ENCODE peak calls at places on chromosomes 12 and 14, in eight cellular contexts. H, A, R, F, N, Q, U and P are unnamed samples.

GRCh38 chr14:99430491-99430890 is 50.2 kb downstream of the SETD3 start:
- DNase-seq in H (no peak), A (no peak), R (no peak), F (no peak), N (peak; percentile 13), Q (no peak), U (no peak), P (no peak)

GRCh38 chr14:51369814-51370213 is 129.8 kb downstream of the TMX1 start:
- DNase-seq in H (no peak), A (peak; percentile 30), R (no peak), F (no peak), N (peak; percentile 21), Q (no peak), U (no peak), P (no peak)

GRCh38 chr12:47781479-47782371 is 8.7 kb downstream of the SLC48A1 start:
- DNase-seq in H (no peak), A (no peak), R (no peak), F (no peak), N (no peak), Q (no peak), U (peak; percentile 68), P (no peak)

GRCh38 chr12:9701380-9702154 is 31.3 kb downstream of the CLECL1 start:
- DNase-seq in H (no peak), A (no peak), R (no peak), F (no peak), N (no peak), Q (no peak), U (no peak), P (no peak)

GRCh38 chr14:28707814-28708213 is 58.8 kb upstream of the FOXG1 start:
- DNase-seq in H (no peak), A (peak; percentile 89), R (no peak), F (no peak), N (no peak), Q (no peak), U (no peak), P (peak; percentile 6)

GRCh38 chr12:71208053-71208685 is 50.4 kb upstream of the TSPAN8 start:
- DNase-seq in H (no peak), A (peak; percentile 28), R (no peak), F (no peak), N (no peak), Q (no peak), U (no peak), P (no peak)

GRCh38 chr14:94009767-94010166 is 12.7 kb downstream of the CCDC197 start:
- DNase-seq in H (no peak), A (peak; percentile 55), R (no peak), F (peak; percentile 22), N (no peak), Q (peak; percentile 43), U (no peak), P (peak; percentile 31)

GRCh38 chr12:45731376-45731775 is 1.9 kb downstream of the ARID2 start:
- DNase-seq in H (no peak), A (no peak), R (no peak), F (no peak), N (no peak), Q (no peak), U (no peak), P (no peak)

GRCh38 chr12:53712059-53712643 is 15.1 kb downstream of the CALCOCO1 start:
- DNase-seq in H (no peak), A (no peak), R (no peak), F (no peak), N (no peak), Q (no peak), U (no peak), P (no peak)

GRCh38 chr12:52442600-52443061 is 8.5 kb upstream of the KRT75 start:
- DNase-seq in H (no peak), A (peak; percentile 97), R (no peak), F (peak; percentile 26), N (no peak), Q (peak; percentile 20), U (no peak), P (peak; percentile 87)

GRCh38 chr12:110371408-110372055 is 32.0 kb downstream of the ANAPC7 start:
- DNase-seq in H (no peak), A (no peak), R (no peak), F (no peak), N (no peak), Q (no peak), U (peak; percentile 95), P (no peak)

DNA sequence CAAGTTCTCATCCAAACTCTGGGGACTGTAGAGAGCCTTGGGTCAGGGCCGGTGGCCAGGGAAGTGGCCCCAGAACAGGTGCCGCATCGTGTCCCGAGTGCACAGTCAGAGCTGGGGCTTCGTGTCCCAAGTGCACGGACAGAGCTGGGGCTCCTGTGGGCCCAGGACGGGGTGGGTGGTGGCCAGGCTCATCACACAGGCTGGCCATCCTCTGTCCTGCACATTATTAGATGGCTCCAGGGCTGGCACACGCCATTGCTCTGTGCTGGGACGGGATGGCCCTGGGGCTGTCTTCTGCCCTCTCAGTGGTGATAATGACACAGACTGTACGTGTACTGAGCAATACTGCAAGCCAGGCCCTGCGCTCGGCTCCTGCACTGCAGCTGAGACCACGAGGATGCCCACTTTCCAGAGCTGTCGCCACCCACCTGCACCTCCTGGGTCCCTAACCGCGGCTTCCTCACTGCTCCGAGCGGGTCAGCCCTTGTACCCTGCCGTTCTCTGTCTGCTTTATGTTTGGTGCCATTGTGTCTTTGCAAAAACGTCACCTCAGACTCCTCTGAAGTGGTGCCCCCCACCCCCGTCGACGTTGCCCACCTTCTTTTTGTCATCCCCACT is 1.9 kb downstream of the FBRSL1 start:
- DNase-seq in H (no peak), A (no peak), R (no peak), F (no peak), N (no peak), Q (no peak), U (no peak), P (no peak)
- H3K4me3 ChIP-seq in H (peak overlapping the region; percentile 79), A (peak overlapping the region; percentile 63), R (peak overlapping the region; percentile 86), F (peak overlapping the region; percentile 69), N (no peak overlapping the region), Q (peak overlapping the region; percentile 70), U (peak overlapping the region; percentile 81), P (peak overlapping the region; percentile 68)

DNA sequence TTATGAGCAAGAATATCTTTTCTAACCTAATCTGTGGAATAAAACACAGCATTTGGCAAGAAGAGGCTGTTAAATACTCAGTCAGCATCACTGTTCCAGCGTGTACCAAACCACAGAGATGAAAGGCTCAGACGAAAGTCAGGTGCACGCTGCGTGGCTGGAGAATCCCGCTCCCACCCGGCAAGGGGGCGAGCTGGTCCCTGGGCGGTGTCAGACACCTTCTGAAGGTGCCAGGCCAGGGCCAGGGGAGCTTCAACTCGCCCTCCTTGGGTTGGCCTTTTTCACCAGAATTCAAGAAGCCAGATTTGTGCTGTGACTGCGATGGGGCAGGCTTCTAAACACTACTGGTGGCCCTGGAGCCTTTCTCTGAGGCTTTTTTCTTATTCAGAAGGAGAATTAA is 73.1 kb downstream of the WDR20 start:
- DNase-seq in H (no peak), A (no peak), R (no peak), F (no peak), N (no peak), Q (no peak), U (no peak), P (no peak)
- TF ChIP-seq CTCF in H (no peak), A (no peak), R (no peak), F (no peak), N (no peak), Q (no peak), U (no peak), P (no peak)

DNA sequence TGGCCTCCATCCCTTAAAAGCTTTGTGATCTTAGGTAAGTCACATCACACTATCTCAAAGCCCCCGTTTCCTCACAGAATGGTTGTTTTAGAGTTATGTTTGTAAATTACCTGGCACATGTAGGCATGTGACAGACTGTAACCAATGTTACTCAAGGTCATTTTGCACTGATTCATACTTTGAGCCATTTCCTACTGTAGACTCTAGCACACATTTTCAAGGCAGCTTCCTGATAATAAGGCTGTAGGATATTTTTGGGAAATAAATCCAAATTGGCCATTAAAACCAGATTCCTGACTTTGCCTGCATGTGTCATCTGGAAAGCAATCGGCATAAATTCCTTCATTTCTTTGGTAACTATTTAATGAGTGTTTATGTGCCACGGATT is 2.2 kb upstream of the RAB35 start:
- DNase-seq in H (no peak), A (peak; percentile 46), R (no peak), F (peak; percentile 32), N (peak; percentile 67), Q (no peak), U (no peak), P (peak; percentile 89)
- H3K4me3 ChIP-seq in H (no peak overlapping the region), A (peak overlapping the region; percentile 89), R (peak overlapping the region; percentile 94), F (peak overlapping the region; percentile 83), N (no peak overlapping the region), Q (peak overlapping the region; percentile 92), U (peak overlapping the region; percentile 87), P (peak overlapping the region; percentile 93)

GRCh38 chr12:116276433-116277216 is 868 bp downstream of the MED13L start:
- DNase-seq in H (peak; percentile 72), A (peak; percentile 58), R (peak; percentile 76), F (peak; percentile 75), N (peak; percentile 67), Q (no peak), U (peak; percentile 81), P (peak; percentile 66)
- TF ChIP-seq CTCF in H (no peak), A (no peak), R (no peak), F (peak; percentile 18), N (no peak), Q (peak; percentile 29), U (no peak), P (peak; percentile 37)

GRCh38 chr14:77612011-77612620 is 4.3 kb downstream of the SPTLC2 start:
- DNase-seq in H (no peak), A (no peak), R (no peak), F (peak; percentile 52), N (peak; percentile 38), Q (no peak), U (no peak), P (peak; percentile 66)
- H3K4me3 ChIP-seq in H (no peak overlapping the region), A (no peak overlapping the region), R (no peak overlapping the region), F (peak overlapping the region; percentile 10), N (no peak overlapping the region), Q (no peak overlapping the region), U (no peak overlapping the region), P (no peak overlapping the region)

DNA sequence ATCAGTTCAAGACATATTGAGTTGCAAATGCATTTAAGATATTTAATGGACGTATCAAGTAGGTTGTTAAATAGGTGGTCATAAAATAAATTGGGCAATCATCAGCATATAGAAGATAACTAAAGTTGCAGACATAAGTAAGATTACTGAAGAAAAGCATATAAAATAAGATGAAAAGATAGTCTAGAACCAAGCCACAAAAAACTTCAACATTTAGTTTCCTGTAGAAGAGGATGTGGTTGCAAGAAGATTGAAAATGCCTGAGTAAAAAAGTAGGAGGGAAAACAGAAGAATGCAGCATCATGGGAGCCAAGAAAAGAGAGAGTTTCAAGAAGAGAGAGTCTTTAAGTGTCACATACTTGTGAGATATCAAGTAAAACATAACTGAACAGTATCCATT is 17.6 kb upstream of the SLC16A7 start:
- DNase-seq in H (no peak), A (no peak), R (no peak), F (no peak), N (no peak), Q (no peak), U (no peak), P (no peak)
- TF ChIP-seq CTCF in H (no peak), A (no peak), R (no peak), F (no peak), N (no peak), Q (no peak), U (no peak), P (no peak)

GRCh38 chr12:26830783-26831601 is 2.0 kb downstream of the ITPR2 start:
- DNase-seq in H (no peak), A (no peak), R (no peak), F (no peak), N (peak; percentile 56), Q (no peak), U (no peak), P (no peak)
- H3K4me3 ChIP-seq in H (peak overlapping the region; percentile 11), A (no peak overlapping the region), R (peak overlapping the region; percentile 23), F (peak overlapping the region; percentile 57), N (no peak overlapping the region), Q (no peak overlapping the region), U (peak overlapping the region; percentile 21), P (no peak overlapping the region)